ENCODE peak calls at places on chromosomes 11 and 22, in five cellular contexts. One of them, this sample, is unnamed.

GRCh38 chr22:17043521-17043920 is 35.5 kb upstream of the GAB4 start:
- DNase-seq in sigmoid colon: no peak
- DNase-seq in HCT116: no peak
- DNase-seq in heart left ventricle: no peak
- DNase-seq in lung: no peak
- DNase-seq in this sample: no peak

GRCh38 chr22:25131198-25131887 is 68.3 kb upstream of the CRYBB3 start:
- DNase-seq in sigmoid colon: no peak
- DNase-seq in lung: no peak
- DNase-seq in heart left ventricle: no peak
- DNase-seq in HCT116: no peak
- DNase-seq in this sample: no peak

GRCh38 chr22:20392983-20393704 is 807 bp upstream of the ZNF74 start:
- DNase-seq in HCT116: no peak
- DNase-seq in lung: no peak
- DNase-seq in sigmoid colon: no peak
- DNase-seq in heart left ventricle: no peak
- DNase-seq in this sample: peak; percentile 64

GRCh38 chr11:131823772-131824171 is 453.4 kb downstream of the NTM start:
- DNase-seq in heart left ventricle: no peak
- DNase-seq in lung: no peak
- DNase-seq in sigmoid colon: no peak
- DNase-seq in HCT116: no peak
- DNase-seq in this sample: no peak

GRCh38 chr11:64998690-64999431 is 2.1 kb upstream of the BATF2 start:
- DNase-seq in heart left ventricle: no peak
- DNase-seq in lung: no peak
- DNase-seq in sigmoid colon: no peak
- DNase-seq in HCT116: no peak
- DNase-seq in this sample: no peak

GRCh38 chr11:88521354-88522310 is 184.1 kb upstream of the CTSC start:
- DNase-seq in heart left ventricle: no peak
- DNase-seq in HCT116: no peak
- DNase-seq in lung: no peak
- DNase-seq in sigmoid colon: no peak
- DNase-seq in this sample: no peak

GRCh38 chr11:76673164-76674142 is 2.9 kb upstream of the LRRC32 start:
- DNase-seq in sigmoid colon: no peak
- DNase-seq in lung: no peak
- DNase-seq in heart left ventricle: peak; percentile 9
- DNase-seq in HCT116: no peak
- DNase-seq in this sample: no peak

GRCh38 chr22:17213976-17214375 is 5.3 kb downstream of the ADA2 start:
- DNase-seq in sigmoid colon: peak; percentile 70
- DNase-seq in HCT116: peak; percentile 40
- DNase-seq in heart left ventricle: peak; percentile 77
- DNase-seq in lung: peak; percentile 67
- DNase-seq in this sample: no peak

GRCh38 chr11:125720781-125721180 is 25.3 kb upstream of the PATE1 start:
- DNase-seq in heart left ventricle: no peak
- DNase-seq in HCT116: no peak
- DNase-seq in lung: no peak
- DNase-seq in sigmoid colon: no peak
- DNase-seq in this sample: no peak

GRCh38 chr11:114027941-114028340 is 31.6 kb upstream of the ZBTB16 start:
- DNase-seq in HCT116: no peak
- DNase-seq in lung: no peak
- DNase-seq in heart left ventricle: no peak
- DNase-seq in sigmoid colon: no peak
- DNase-seq in this sample: no peak

GRCh38 chr22:33126881-33127280 is 68.7 kb upstream of the SYN3 start:
- DNase-seq in lung: no peak
- DNase-seq in HCT116: no peak
- DNase-seq in heart left ventricle: no peak
- DNase-seq in sigmoid colon: no peak
- DNase-seq in this sample: no peak

GRCh38 chr11:31246451-31247165 is 122.9 kb downstream of the DCDC1 start:
- DNase-seq in lung: no peak
- DNase-seq in heart left ventricle: no peak
- DNase-seq in HCT116: no peak
- DNase-seq in sigmoid colon: no peak
- DNase-seq in this sample: peak; percentile 21

GRCh38 chr22:25966448-25966913 is 202.8 kb upstream of the SEZ6L start:
- DNase-seq in lung: no peak
- DNase-seq in heart left ventricle: no peak
- DNase-seq in sigmoid colon: no peak
- DNase-seq in HCT116: no peak
- DNase-seq in this sample: no peak

GRCh38 chr11:32671051-32671450 is 87.4 kb downstream of the EIF3M start:
- DNase-seq in sigmoid colon: no peak
- DNase-seq in lung: no peak
- DNase-seq in HCT116: no peak
- DNase-seq in heart left ventricle: no peak
- DNase-seq in this sample: no peak

GRCh38 chr22:27420817-27421361 is 380.7 kb downstream of the MN1 start:
- DNase-seq in HCT116: no peak
- DNase-seq in sigmoid colon: peak; percentile 93
- DNase-seq in heart left ventricle: peak; percentile 85
- DNase-seq in lung: peak; percentile 65
- DNase-seq in this sample: peak; percentile 93

GRCh38 chr11:108498046-108498815 is at the start of gene POGLUT3:
- DNase-seq in sigmoid colon: peak; percentile 85
- DNase-seq in HCT116: no peak
- DNase-seq in lung: peak; percentile 45
- DNase-seq in heart left ventricle: peak; percentile 83
- DNase-seq in this sample: peak; percentile 88

GRCh38 chr11:72015511-72016061 is 16.9 kb downstream of the IL18BP start:
- DNase-seq in HCT116: no peak
- DNase-seq in lung: no peak
- DNase-seq in sigmoid colon: no peak
- DNase-seq in heart left ventricle: no peak
- DNase-seq in this sample: no peak

GRCh38 chr22:24133187-24133965 is 47.9 kb upstream of the SUSD2 start:
- DNase-seq in sigmoid colon: peak; percentile 75
- DNase-seq in HCT116: no peak
- DNase-seq in heart left ventricle: peak; percentile 61
- DNase-seq in lung: no peak
- DNase-seq in this sample: no peak

GRCh38 chr11:64870893-64871849 is 7.2 kb downstream of the EHD1 start:
- DNase-seq in heart left ventricle: no peak
- DNase-seq in HCT116: no peak
- DNase-seq in sigmoid colon: no peak
- DNase-seq in lung: no peak
- DNase-seq in this sample: no peak

GRCh38 chr22:42069801-42070516 is 653 bp downstream of the NAGA start:
- DNase-seq in HCT116: no peak
- DNase-seq in sigmoid colon: no peak
- DNase-seq in lung: no peak
- DNase-seq in heart left ventricle: no peak
- DNase-seq in this sample: peak; percentile 50

GRCh38 chr11:122173587-122173986 is 57.6 kb upstream of the BLID start:
- DNase-seq in heart left ventricle: no peak
- DNase-seq in HCT116: no peak
- DNase-seq in sigmoid colon: no peak
- DNase-seq in lung: no peak
- DNase-seq in this sample: no peak

GRCh38 chr11:114399903-114400221 is 449 bp downstream of the C11orf71 start:
- DNase-seq in HCT116: no peak
- DNase-seq in sigmoid colon: no peak
- DNase-seq in heart left ventricle: no peak
- DNase-seq in lung: no peak
- DNase-seq in this sample: no peak

GRCh38 chr22:27641049-27641790 is 160.3 kb downstream of the MN1 start:
- DNase-seq in HCT116: no peak
- DNase-seq in heart left ventricle: no peak
- DNase-seq in lung: no peak
- DNase-seq in sigmoid colon: no peak
- DNase-seq in this sample: no peak

GRCh38 chr22:50010676-50011446 is 1.7 kb downstream of the IL17REL start:
- DNase-seq in lung: no peak
- DNase-seq in sigmoid colon: peak; percentile 58
- DNase-seq in heart left ventricle: no peak
- DNase-seq in HCT116: no peak
- DNase-seq in this sample: no peak

GRCh38 chr11:38448284-38448683 is 1850.2 kb upstream of the RAG2 start:
- DNase-seq in HCT116: no peak
- DNase-seq in lung: no peak
- DNase-seq in heart left ventricle: no peak
- DNase-seq in sigmoid colon: no peak
- DNase-seq in this sample: no peak

GRCh38 chr11:69393865-69394233 is 87.6 kb upstream of the LINC01488 start:
- DNase-seq in lung: no peak
- DNase-seq in sigmoid colon: peak; percentile 54
- DNase-seq in heart left ventricle: no peak
- DNase-seq in HCT116: no peak
- DNase-seq in this sample: no peak

GRCh38 chr11:107221743-107222142 is 203.5 kb upstream of the GUCY1A2 start:
- DNase-seq in HCT116: no peak
- DNase-seq in lung: no peak
- DNase-seq in sigmoid colon: no peak
- DNase-seq in heart left ventricle: no peak
- DNase-seq in this sample: no peak

GRCh38 chr22:41052661-41053490 is 39.5 kb upstream of the EP300 start:
- DNase-seq in HCT116: no peak
- DNase-seq in sigmoid colon: no peak
- DNase-seq in lung: no peak
- DNase-seq in heart left ventricle: no peak
- DNase-seq in this sample: no peak

GRCh38 chr22:29359469-29359868 is 28.9 kb downstream of the AP1B1 start:
- DNase-seq in lung: peak; percentile 37
- DNase-seq in sigmoid colon: peak; percentile 85
- DNase-seq in heart left ventricle: peak; percentile 75
- DNase-seq in HCT116: peak; percentile 16
- DNase-seq in this sample: no peak

GRCh38 chr11:86696451-86696850 is 24.0 kb upstream of the ME3 start:
- DNase-seq in heart left ventricle: no peak
- DNase-seq in HCT116: no peak
- DNase-seq in sigmoid colon: no peak
- DNase-seq in lung: no peak
- DNase-seq in this sample: no peak

GRCh38 chr22:17712441-17712840 is 61.8 kb downstream of the BID start:
- DNase-seq in lung: no peak
- DNase-seq in sigmoid colon: no peak
- DNase-seq in heart left ventricle: no peak
- DNase-seq in HCT116: no peak
- DNase-seq in this sample: no peak

GRCh38 chr11:129743029-129743846 is 72.4 kb upstream of the TMEM45B start:
- DNase-seq in sigmoid colon: no peak
- DNase-seq in lung: no peak
- DNase-seq in heart left ventricle: no peak
- DNase-seq in HCT116: no peak
- DNase-seq in this sample: peak; percentile 72
- H3K4me3 ChIP-seq in sigmoid colon: no peak overlapping the region
- H3K4me3 ChIP-seq in lung: no peak overlapping the region
- H3K4me3 ChIP-seq in heart left ventricle: peak overlapping the region; percentile 16
- H3K4me3 ChIP-seq in HCT116: no peak overlapping the region
- H3K4me3 ChIP-seq in this sample: no peak overlapping the region

GRCh38 chr22:39205344-39206021 is 39.3 kb downstream of the PDGFB start:
- DNase-seq in heart left ventricle: no peak
- DNase-seq in lung: no peak
- DNase-seq in sigmoid colon: peak; percentile 32
- DNase-seq in HCT116: peak; percentile 46
- DNase-seq in this sample: peak; percentile 77
- H3K4me3 ChIP-seq in heart left ventricle: no peak overlapping the region
- H3K4me3 ChIP-seq in lung: no peak overlapping the region
- H3K4me3 ChIP-seq in sigmoid colon: no peak overlapping the region
- H3K4me3 ChIP-seq in HCT116: peak overlapping the region; percentile 16
- H3K4me3 ChIP-seq in this sample: no peak overlapping the region

GRCh38 chr11:1749787-1750351 is 526 bp downstream of the IFITM10 start:
- DNase-seq in HCT116: no peak
- DNase-seq in sigmoid colon: no peak
- DNase-seq in lung: no peak
- DNase-seq in heart left ventricle: no peak
- DNase-seq in this sample: no peak
- H3K4me3 ChIP-seq in HCT116: no peak overlapping the region
- H3K4me3 ChIP-seq in sigmoid colon: no peak overlapping the region
- H3K4me3 ChIP-seq in lung: no peak overlapping the region
- H3K4me3 ChIP-seq in heart left ventricle: no peak overlapping the region
- H3K4me3 ChIP-seq in this sample: peak overlapping the region; percentile 13

GRCh38 chr11:45843158-45843924 is 3.9 kb upstream of the CRY2 start:
- DNase-seq in sigmoid colon: peak; percentile 97
- DNase-seq in HCT116: peak; percentile 90
- DNase-seq in heart left ventricle: peak; percentile 90
- DNase-seq in lung: peak; percentile 91
- DNase-seq in this sample: peak; percentile 98
- H3K4me3 ChIP-seq in sigmoid colon: peak overlapping the region; percentile 14
- H3K4me3 ChIP-seq in HCT116: peak overlapping the region; percentile 4
- H3K4me3 ChIP-seq in heart left ventricle: peak overlapping the region; percentile 30
- H3K4me3 ChIP-seq in lung: no peak overlapping the region
- H3K4me3 ChIP-seq in this sample: no peak overlapping the region

DNA sequence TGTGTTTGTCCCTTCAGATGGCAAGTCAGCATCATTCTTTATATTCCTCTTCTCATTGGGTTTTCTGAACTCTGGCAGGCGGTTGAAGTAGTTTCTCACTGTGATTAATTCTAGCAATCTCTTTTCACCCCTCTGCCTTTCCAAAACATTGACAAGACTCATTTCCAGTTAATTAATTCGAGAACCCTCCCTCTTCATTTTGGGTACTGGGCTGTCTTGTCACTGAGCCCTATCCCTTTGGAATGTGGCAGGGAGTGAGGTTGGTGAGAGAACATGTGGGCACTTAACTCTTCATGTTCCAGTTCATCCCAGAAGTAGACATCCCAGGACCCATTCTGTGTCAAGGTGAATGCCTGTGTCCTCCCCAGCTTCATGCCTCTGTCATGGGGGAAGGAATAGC is 133.0 kb downstream of the WNT7B start:
- DNase-seq in HCT116: no peak
- DNase-seq in lung: no peak
- DNase-seq in sigmoid colon: no peak
- DNase-seq in heart left ventricle: no peak
- DNase-seq in this sample: no peak
- H3K4me3 ChIP-seq in HCT116: no peak overlapping the region
- H3K4me3 ChIP-seq in lung: no peak overlapping the region
- H3K4me3 ChIP-seq in sigmoid colon: no peak overlapping the region
- H3K4me3 ChIP-seq in heart left ventricle: no peak overlapping the region
- H3K4me3 ChIP-seq in this sample: no peak overlapping the region

DNA sequence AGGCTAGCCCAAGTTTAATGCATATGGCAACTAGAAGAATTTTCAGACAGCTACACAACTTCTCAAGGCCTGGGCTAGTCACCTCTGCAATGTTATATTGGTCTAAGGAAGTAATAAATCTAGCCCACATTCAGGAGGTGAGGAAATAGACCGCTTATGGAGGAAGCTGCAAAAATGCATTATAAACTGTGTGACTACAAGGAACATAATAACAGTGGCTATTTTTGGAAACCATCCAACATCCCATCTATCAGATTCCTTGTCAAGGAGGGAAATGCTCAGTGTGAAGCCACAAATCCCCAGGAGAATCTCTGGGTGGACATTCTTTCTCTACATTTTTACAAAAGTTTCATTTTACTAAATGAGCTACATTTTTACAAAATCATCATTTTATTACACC is 76.1 kb downstream of the BBOX1 start:
- DNase-seq in lung: no peak
- DNase-seq in sigmoid colon: no peak
- DNase-seq in HCT116: no peak
- DNase-seq in heart left ventricle: no peak
- DNase-seq in this sample: no peak
- H3K4me3 ChIP-seq in lung: no peak overlapping the region
- H3K4me3 ChIP-seq in sigmoid colon: no peak overlapping the region
- H3K4me3 ChIP-seq in HCT116: no peak overlapping the region
- H3K4me3 ChIP-seq in heart left ventricle: no peak overlapping the region
- H3K4me3 ChIP-seq in this sample: no peak overlapping the region

This sample was measured in lower leg skin.